ENCODE peak calls at places on chromosomes 7 and 10, in six cellular contexts. F is AG08395; A is stimulated activated CD8-positive, alpha-beta memory T cell treated with anti-CD3 and anti-CD28 coated beads, Interleukin-15, amount 100 ng/mL, for 1 hour; X is NCI-H774; E is PC-9; G is lung microvascular endothelial cell. N is an unnamed sample.

GRCh38 chr10:11757452-11757819 is 15.3 kb downstream of the ECHDC3 start:
- DNase-seq in F (peak), A (no peak), X (peak), E (no peak), G (peak), N (no peak)

GRCh38 chr10:96719850-96720421 is 378 bp downstream of the PIK3AP1 start:
- DNase-seq in F (no peak), A (peak), X (no peak), E (no peak), G (no peak), N (peak)

GRCh38 chr7:362416-363096 is 72.6 kb downstream of the FOXL3 start:
- DNase-seq in F (no peak), A (peak), X (no peak), E (no peak), G (peak), N (no peak)

GRCh38 chr7:113004726-113005454 is 81.7 kb downstream of the GPR85 start:
- DNase-seq in F (no peak), A (no peak), X (no peak), E (no peak), G (no peak), N (no peak)

GRCh38 chr10:49307921-49308320 is 9.0 kb downstream of the C10orf71 start:
- DNase-seq in F (no peak), A (no peak), X (no peak), E (no peak), G (no peak), N (no peak)

GRCh38 chr7:17132726-17133125 is 165.7 kb upstream of the AHR start:
- DNase-seq in F (no peak), A (no peak), X (no peak), E (no peak), G (no peak), N (no peak)

GRCh38 chr10:109866168-109866994 is 56.9 kb downstream of the XPNPEP1 start:
- DNase-seq in F (peak), A (no peak), X (no peak), E (no peak), G (peak), N (peak)

GRCh38 chr7:129780257-129781127 is 169.0 kb downstream of the NRF1 start:
- DNase-seq in F (no peak), A (peak), X (peak), E (peak), G (no peak), N (peak)

GRCh38 chr10:47269294-47269693 is 30.7 kb upstream of the GDF10 start:
- DNase-seq in F (no peak), A (no peak), X (no peak), E (no peak), G (no peak), N (no peak)

GRCh38 chr10:116880716-116881440 is 31.6 kb downstream of the ENO4 start:
- DNase-seq in F (peak), A (no peak), X (no peak), E (no peak), G (no peak), N (no peak)

GRCh38 chr7:124784879-124785818 is 19.6 kb upstream of the GPR37 start:
- DNase-seq in F (peak), A (no peak), X (peak), E (peak), G (peak), N (peak)

GRCh38 chr7:154440058-154440457 is 387.9 kb downstream of the DPP6 start:
- DNase-seq in F (no peak), A (no peak), X (no peak), E (no peak), G (no peak), N (no peak)

GRCh38 chr7:26480166-26480565 is 188.5 kb downstream of the SNX10 start:
- DNase-seq in F (no peak), A (no peak), X (no peak), E (no peak), G (no peak), N (no peak)

GRCh38 chr7:41911792-41912191 is 208.9 kb upstream of the INHBA start:
- DNase-seq in F (peak), A (no peak), X (no peak), E (no peak), G (peak), N (no peak)

GRCh38 chr7:90669002-90669401 is 72.9 kb downstream of the CDK14 start:
- DNase-seq in F (no peak), A (no peak), X (no peak), E (no peak), G (no peak), N (no peak)

GRCh38 chr10:73968101-73968515 is 29.8 kb upstream of the VCL start:
- DNase-seq in F (peak), A (no peak), X (no peak), E (no peak), G (peak), N (no peak)

GRCh38 chr7:106163257-106163656 is 51.1 kb upstream of the SYPL1 start:
- DNase-seq in F (no peak), A (no peak), X (no peak), E (no peak), G (no peak), N (no peak)

GRCh38 chr7:77217474-77218185 is 18.0 kb upstream of the FGL2 start:
- DNase-seq in F (no peak), A (no peak), X (no peak), E (no peak), G (peak), N (no peak)

GRCh38 chr7:24905996-24906770 is 73.8 kb downstream of the OSBPL3 start:
- DNase-seq in F (no peak), A (no peak), X (no peak), E (peak), G (no peak), N (peak)

GRCh38 chr10:103757531-103758293 is 97.7 kb downstream of the SH3PXD2A start:
- DNase-seq in F (peak), A (no peak), X (no peak), E (no peak), G (peak), N (no peak)

GRCh38 chr7:20399516-20399915 is 68.8 kb downstream of the ITGB8 start:
- DNase-seq in F (no peak), A (no peak), X (no peak), E (no peak), G (no peak), N (no peak)

GRCh38 chr7:36597099-36597773 is 127.1 kb downstream of the AOAH start:
- DNase-seq in F (no peak), A (no peak), X (no peak), E (no peak), G (no peak), N (no peak)

N was measured in HCT116.